ENCODE peak calls at places on chromosomes 16 and 17, in seven cellular contexts. X is trophoblast cell, A is IMR-90, U is tibial artery, H is Caco-2, P is fibroblast of pulmonary artery, I is skeletal muscle cell. K is an unnamed sample.

GRCh38 chr17:21177401-21177800 is 36.6 kb downstream of the TMEM11 start:
- DNase-seq in P (no peak), H (no peak), I (no peak), X (no peak), A (no peak), U (peak; percentile 35), K (no peak)

GRCh38 chr16:66472961-66473610 is 46.0 kb downstream of the BEAN1 start:
- DNase-seq in I (no peak), X (no peak), U (no peak), H (no peak), P (no peak), A (no peak), K (no peak)

GRCh38 chr16:9260665-9261064 is 169.2 kb downstream of the HAPSTR1 start:
- DNase-seq in U (no peak), H (no peak), X (peak; percentile 5), P (no peak), A (no peak), I (no peak), K (no peak)

GRCh38 chr17:70295732-70296131 is 126.4 kb downstream of the KCNJ2 start:
- DNase-seq in U (no peak), A (no peak), H (no peak), I (no peak), P (no peak), X (no peak), K (no peak)

GRCh38 chr17:74541176-74542111 is 4.5 kb downstream of the CD300C start:
- DNase-seq in I (no peak), X (no peak), H (no peak), P (no peak), A (no peak), U (no peak), K (no peak)

GRCh38 chr16:75413951-75414350 is 19.4 kb downstream of the CFDP1 start:
- DNase-seq in A (no peak), U (no peak), P (no peak), I (no peak), H (no peak), X (no peak), K (no peak)

GRCh38 chr17:74211141-74211928 is 2.0 kb upstream of the TTYH2 start:
- DNase-seq in P (peak; percentile 20), U (no peak), I (no peak), A (no peak), X (peak; percentile 44), H (peak; percentile 47), K (peak; percentile 22)

GRCh38 chr17:6429266-6429665 is 5.7 kb downstream of the AIPL1 start:
- DNase-seq in X (no peak), I (no peak), H (no peak), A (no peak), P (no peak), U (no peak), K (no peak)

GRCh38 chr16:66846831-66847230 is 2.6 kb downstream of the CA7 start:
- DNase-seq in H (no peak), X (no peak), U (peak; percentile 23), A (no peak), P (no peak), I (no peak), K (no peak)

GRCh38 chr16:27974896-27975540 is 88.5 kb downstream of the GSG1L start:
- DNase-seq in X (no peak), P (no peak), H (no peak), I (no peak), A (no peak), U (no peak), K (no peak)

GRCh38 chr17:67608691-67609090 is 109.0 kb upstream of the NOL11 start:
- DNase-seq in X (peak; percentile 27), H (no peak), I (no peak), P (peak; percentile 97), A (peak; percentile 91), U (no peak), K (peak; percentile 66)

GRCh38 chr16:16008666-16009065 is 59.2 kb downstream of the ABCC1 start:
- DNase-seq in H (no peak), X (no peak), A (no peak), U (no peak), I (no peak), P (no peak), K (no peak)

GRCh38 chr17:1759529-1759928 is 2.3 kb upstream of the SERPINF1 start:
- DNase-seq in H (no peak), X (no peak), U (no peak), I (no peak), A (no peak), P (no peak), K (no peak)

GRCh38 chr17:1374426-1375177 is 25.4 kb downstream of the YWHAE start:
- DNase-seq in P (no peak), U (no peak), A (no peak), X (no peak), I (no peak), H (no peak), K (peak; percentile 52)

DNA sequence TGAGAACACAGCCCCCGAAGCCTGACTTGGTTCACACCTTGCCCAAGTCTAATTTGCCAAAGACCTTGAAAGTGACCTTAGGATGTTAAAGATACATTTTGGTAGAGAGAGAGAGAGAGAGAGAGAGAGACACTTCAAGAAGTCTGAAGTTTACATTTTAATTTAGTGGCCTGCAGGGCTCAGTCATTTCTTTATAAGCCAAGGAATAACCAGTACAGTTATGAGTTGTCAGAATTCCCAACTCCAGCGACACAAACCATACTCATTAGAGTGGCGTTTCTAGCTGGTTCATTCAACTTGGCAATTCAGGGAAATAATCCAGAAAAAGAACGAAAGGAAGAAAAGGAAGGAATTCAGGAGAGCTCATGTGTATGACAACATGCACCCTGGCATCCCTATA is 204.1 kb downstream of the CCDC182 start:
- DNase-seq in U (no peak), I (no peak), P (no peak), A (no peak), H (no peak), X (no peak), K (no peak)
- H3K4me3 ChIP-seq in U (no peak overlapping the region), I (no peak overlapping the region), P (no peak overlapping the region), A (no peak overlapping the region), H (no peak overlapping the region), X (no peak overlapping the region), K (no peak overlapping the region)

DNA sequence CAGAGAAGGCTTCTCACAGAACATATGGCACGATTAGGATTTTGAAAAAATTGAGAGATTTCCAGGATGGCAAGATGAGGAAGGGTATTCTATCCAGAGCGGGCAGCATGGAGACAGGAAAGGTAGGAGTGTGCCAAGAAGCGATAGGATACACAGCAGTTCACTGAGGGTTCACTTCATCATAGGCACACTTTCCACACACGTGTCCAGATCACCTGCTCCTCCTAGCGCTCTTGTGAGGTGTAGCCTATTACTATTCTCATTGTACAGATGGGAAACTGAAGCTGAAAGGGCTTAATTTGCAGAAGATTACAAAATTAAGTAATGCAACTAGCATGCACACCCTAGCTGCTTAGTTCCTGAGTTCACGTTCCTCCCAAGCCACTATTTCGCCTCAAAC is 6.2 kb upstream of the ELAC2 start:
- DNase-seq in U (no peak), P (no peak), I (no peak), H (no peak), X (peak; percentile 4), A (no peak), K (no peak)
- H3K4me3 ChIP-seq in U (no peak overlapping the region), P (no peak overlapping the region), I (no peak overlapping the region), H (no peak overlapping the region), X (no peak overlapping the region), A (no peak overlapping the region), K (no peak overlapping the region)

GRCh38 chr17:76997981-76998531 is 129.9 kb downstream of the MGAT5B start:
- DNase-seq in A (no peak), X (no peak), I (no peak), H (no peak), U (no peak), P (no peak), K (no peak)
- H3K4me3 ChIP-seq in A (no peak overlapping the region), X (no peak overlapping the region), I (no peak overlapping the region), H (no peak overlapping the region), U (no peak overlapping the region), P (no peak overlapping the region), K (no peak overlapping the region)

DNA sequence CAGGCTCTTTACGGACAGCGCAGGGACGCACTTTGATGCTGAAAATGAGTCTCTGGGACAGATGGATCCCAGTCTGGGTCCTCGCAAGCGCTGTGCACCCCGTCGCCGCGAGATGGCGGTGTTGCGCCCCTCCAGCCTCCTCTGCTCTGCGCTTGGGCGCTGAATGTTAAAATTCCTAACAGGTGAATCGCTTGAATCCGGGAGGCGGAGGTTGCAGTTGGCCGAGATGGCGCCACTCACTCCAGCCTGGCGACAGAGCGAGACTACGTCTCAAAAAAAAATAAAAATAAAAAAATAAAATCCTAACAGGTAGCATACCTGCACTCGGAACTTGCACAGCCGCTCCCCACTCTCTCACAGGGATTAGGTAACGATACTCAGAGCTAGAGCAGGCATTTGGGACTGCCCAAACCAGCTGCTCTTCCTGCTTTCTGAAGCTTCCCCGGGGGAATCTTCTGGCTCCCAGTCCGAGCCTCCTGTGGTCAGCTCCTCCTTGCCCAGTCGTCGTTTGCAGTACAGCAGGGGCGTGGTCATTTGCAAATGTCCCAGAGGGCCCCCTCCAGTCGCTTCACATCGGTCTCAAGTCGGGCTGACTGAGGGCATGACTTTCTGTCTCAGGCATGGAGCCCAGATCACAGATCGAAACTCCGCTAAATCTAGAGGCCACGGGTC is 26.2 kb upstream of the OSGIN1 start:
- DNase-seq in X (peak; percentile 97), I (no peak), H (peak; percentile 95), A (peak; percentile 65), P (peak; percentile 70), U (peak; percentile 80), K (peak; percentile 53)
- H3K4me3 ChIP-seq in X (no peak overlapping the region), I (no peak overlapping the region), H (peak overlapping the region; percentile 43), A (no peak overlapping the region), P (no peak overlapping the region), U (no peak overlapping the region), K (no peak overlapping the region)

GRCh38 chr17:58338907-58339774 is 10.5 kb upstream of the TSPOAP1 start:
- DNase-seq in H (no peak), P (peak; percentile 60), I (peak; percentile 62), X (no peak), A (peak; percentile 88), U (peak; percentile 76), K (peak; percentile 82)

GRCh38 chr17:58339775-58340622 is 11.4 kb upstream of the TSPOAP1 start:
- DNase-seq in A (no peak), U (no peak), P (no peak), X (peak; percentile 88), I (no peak), H (no peak), K (no peak)

GRCh38 chr17:58337126-58337599 is 8.6 kb upstream of the TSPOAP1 start:
- DNase-seq in I (no peak), X (no peak), A (peak; percentile 27), U (no peak), P (no peak), H (no peak), K (no peak)

GRCh38 chr17:58337600-58338453 is 9.2 kb upstream of the TSPOAP1 start:
- DNase-seq in X (peak; percentile 47), P (peak; percentile 83), I (peak; percentile 85), H (peak; percentile 73), A (peak; percentile 96), U (peak; percentile 84), K (peak; percentile 93)

GRCh38 chr17:58338454-58338841 is 9.9 kb upstream of the TSPOAP1 start:
- DNase-seq in H (no peak), A (no peak), P (no peak), U (no peak), I (no peak), X (no peak), K (no peak)
- H3K4me3 ChIP-seq in H (no peak overlapping the region), A (no peak overlapping the region), P (no peak overlapping the region), U (no peak overlapping the region), I (no peak overlapping the region), X (no peak overlapping the region), K (no peak overlapping the region)

GRCh38 chr16:87854907-87855683 is 14.2 kb downstream of the SLC7A5 start:
- DNase-seq in P (no peak), A (no peak), H (no peak), U (no peak), X (no peak), I (no peak), K (no peak)
- H3K4me3 ChIP-seq in P (no peak overlapping the region), A (no peak overlapping the region), H (no peak overlapping the region), U (no peak overlapping the region), X (no peak overlapping the region), I (no peak overlapping the region), K (no peak overlapping the region)